ENCODE peak calls at places on chromosomes 2 and 18, in ten cellular contexts. One of them, this sample, is unnamed. For H3K79me2 and H3K4me1, the result is how much of the 10 kb centered on the place peaks cover.

GRCh38 chr2:209563453-209563852 is 139.6 kb downstream of the MAP2 start:
- DNase-seq in fibroblast of lung: no peak
- DNase-seq in mammary epithelial cell: no peak
- DNase-seq in GM23338: peak
- DNase-seq in HCT116: no peak
- DNase-seq in K562: no peak
- DNase-seq in HepG2: no peak
- DNase-seq in GM23248: no peak
- DNase-seq in astrocyte: no peak
- DNase-seq in hepatocyte: no peak
- DNase-seq in this sample: no peak

GRCh38 chr2:6773007-6773693 is 92.6 kb downstream of the CMPK2 start:
- DNase-seq in fibroblast of lung: peak
- DNase-seq in mammary epithelial cell: peak
- DNase-seq in GM23338: peak
- DNase-seq in HCT116: peak
- DNase-seq in K562: peak
- DNase-seq in HepG2: peak
- DNase-seq in GM23248: peak
- DNase-seq in astrocyte: peak
- DNase-seq in hepatocyte: peak
- DNase-seq in this sample: no peak

GRCh38 chr2:70094171-70094977 is 7.1 kb downstream of the PCBP1 start:
- DNase-seq in fibroblast of lung: peak
- DNase-seq in mammary epithelial cell: no peak
- DNase-seq in GM23338: no peak
- DNase-seq in HCT116: no peak
- DNase-seq in K562: no peak
- DNase-seq in HepG2: peak
- DNase-seq in GM23248: no peak
- DNase-seq in astrocyte: no peak
- DNase-seq in hepatocyte: no peak
- DNase-seq in this sample: no peak

GRCh38 chr2:74991977-74992376 is 33.5 kb downstream of the POLE4 start:
- DNase-seq in fibroblast of lung: peak
- DNase-seq in mammary epithelial cell: peak
- DNase-seq in GM23338: peak
- DNase-seq in HCT116: no peak
- DNase-seq in K562: peak
- DNase-seq in HepG2: no peak
- DNase-seq in GM23248: peak
- DNase-seq in astrocyte: peak
- DNase-seq in hepatocyte: peak
- DNase-seq in this sample: peak

GRCh38 chr2:200122683-200123082 is 167.3 kb downstream of the MAIP1 start:
- DNase-seq in fibroblast of lung: no peak
- DNase-seq in mammary epithelial cell: no peak
- DNase-seq in GM23338: no peak
- DNase-seq in HCT116: no peak
- DNase-seq in K562: no peak
- DNase-seq in HepG2: no peak
- DNase-seq in GM23248: no peak
- DNase-seq in astrocyte: no peak
- DNase-seq in hepatocyte: no peak
- DNase-seq in this sample: no peak

GRCh38 chr2:68767031-68767961 is 32.7 kb downstream of the ARHGAP25 start:
- DNase-seq in fibroblast of lung: no peak
- DNase-seq in mammary epithelial cell: no peak
- DNase-seq in GM23338: no peak
- DNase-seq in HCT116: no peak
- DNase-seq in K562: peak
- DNase-seq in HepG2: no peak
- DNase-seq in GM23248: no peak
- DNase-seq in astrocyte: no peak
- DNase-seq in hepatocyte: no peak
- DNase-seq in this sample: no peak

GRCh38 chr2:6442252-6442651 is 423.5 kb downstream of the CMPK2 start:
- DNase-seq in fibroblast of lung: peak
- DNase-seq in mammary epithelial cell: no peak
- DNase-seq in GM23338: no peak
- DNase-seq in HCT116: no peak
- DNase-seq in K562: no peak
- DNase-seq in HepG2: no peak
- DNase-seq in GM23248: no peak
- DNase-seq in astrocyte: peak
- DNase-seq in hepatocyte: no peak
- DNase-seq in this sample: no peak

GRCh38 chr2:128279786-128280701 is 38.6 kb downstream of the HS6ST1 start:
- DNase-seq in fibroblast of lung: no peak
- DNase-seq in mammary epithelial cell: no peak
- DNase-seq in GM23338: no peak
- DNase-seq in HCT116: no peak
- DNase-seq in K562: no peak
- DNase-seq in HepG2: no peak
- DNase-seq in GM23248: no peak
- DNase-seq in astrocyte: no peak
- DNase-seq in hepatocyte: no peak
- DNase-seq in this sample: no peak

GRCh38 chr2:207719008-207719407 is 7.6 kb downstream of the CCNYL1 start:
- DNase-seq in fibroblast of lung: no peak
- DNase-seq in mammary epithelial cell: no peak
- DNase-seq in GM23338: no peak
- DNase-seq in HCT116: no peak
- DNase-seq in K562: no peak
- DNase-seq in HepG2: no peak
- DNase-seq in GM23248: no peak
- DNase-seq in astrocyte: no peak
- DNase-seq in hepatocyte: no peak
- DNase-seq in this sample: no peak

GRCh38 chr2:227536445-227536844 is 62.2 kb upstream of the SCYGR2 start:
- DNase-seq in fibroblast of lung: no peak
- DNase-seq in mammary epithelial cell: no peak
- DNase-seq in GM23338: no peak
- DNase-seq in HCT116: no peak
- DNase-seq in K562: peak
- DNase-seq in HepG2: peak
- DNase-seq in GM23248: peak
- DNase-seq in astrocyte: no peak
- DNase-seq in hepatocyte: peak
- DNase-seq in this sample: no peak

GRCh38 chr2:179340678-179341077 is 76.0 kb upstream of the SESTD1 start:
- DNase-seq in fibroblast of lung: no peak
- DNase-seq in mammary epithelial cell: peak
- DNase-seq in GM23338: peak
- DNase-seq in HCT116: peak
- DNase-seq in K562: no peak
- DNase-seq in HepG2: peak
- DNase-seq in GM23248: peak
- DNase-seq in astrocyte: no peak
- DNase-seq in hepatocyte: peak
- DNase-seq in this sample: no peak

GRCh38 chr2:219672406-219672805 is 45.0 kb downstream of the SLC4A3 start:
- DNase-seq in fibroblast of lung: no peak
- DNase-seq in mammary epithelial cell: no peak
- DNase-seq in GM23338: no peak
- DNase-seq in HCT116: no peak
- DNase-seq in K562: no peak
- DNase-seq in HepG2: no peak
- DNase-seq in GM23248: no peak
- DNase-seq in astrocyte: no peak
- DNase-seq in hepatocyte: no peak
- DNase-seq in this sample: no peak

GRCh38 chr18:653512-653911 is 3.9 kb upstream of the TYMS start:
- DNase-seq in fibroblast of lung: no peak
- DNase-seq in mammary epithelial cell: no peak
- DNase-seq in GM23338: peak
- DNase-seq in HCT116: no peak
- DNase-seq in K562: no peak
- DNase-seq in HepG2: no peak
- DNase-seq in GM23248: no peak
- DNase-seq in astrocyte: no peak
- DNase-seq in hepatocyte: no peak
- DNase-seq in this sample: no peak

GRCh38 chr18:652131-652530 is 5.3 kb upstream of the TYMS start:
- DNase-seq in fibroblast of lung: peak
- DNase-seq in mammary epithelial cell: no peak
- DNase-seq in GM23338: no peak
- DNase-seq in HCT116: no peak
- DNase-seq in K562: no peak
- DNase-seq in HepG2: peak
- DNase-seq in GM23248: no peak
- DNase-seq in astrocyte: no peak
- DNase-seq in hepatocyte: no peak
- DNase-seq in this sample: no peak

GRCh38 chr18:657311-657997 is at the start of gene TYMS:
- DNase-seq in fibroblast of lung: peak
- DNase-seq in mammary epithelial cell: peak
- DNase-seq in GM23338: peak
- DNase-seq in HCT116: peak
- DNase-seq in K562: peak
- DNase-seq in HepG2: peak
- DNase-seq in GM23248: peak
- DNase-seq in astrocyte: peak
- DNase-seq in hepatocyte: peak
- DNase-seq in this sample: peak

GRCh38 chr18:655445-655844 is 2.0 kb upstream of the TYMS start:
- DNase-seq in fibroblast of lung: no peak
- DNase-seq in mammary epithelial cell: no peak
- DNase-seq in GM23338: no peak
- DNase-seq in HCT116: no peak
- DNase-seq in K562: no peak
- DNase-seq in HepG2: no peak
- DNase-seq in GM23248: no peak
- DNase-seq in astrocyte: no peak
- DNase-seq in hepatocyte: no peak
- DNase-seq in this sample: no peak

DNA sequence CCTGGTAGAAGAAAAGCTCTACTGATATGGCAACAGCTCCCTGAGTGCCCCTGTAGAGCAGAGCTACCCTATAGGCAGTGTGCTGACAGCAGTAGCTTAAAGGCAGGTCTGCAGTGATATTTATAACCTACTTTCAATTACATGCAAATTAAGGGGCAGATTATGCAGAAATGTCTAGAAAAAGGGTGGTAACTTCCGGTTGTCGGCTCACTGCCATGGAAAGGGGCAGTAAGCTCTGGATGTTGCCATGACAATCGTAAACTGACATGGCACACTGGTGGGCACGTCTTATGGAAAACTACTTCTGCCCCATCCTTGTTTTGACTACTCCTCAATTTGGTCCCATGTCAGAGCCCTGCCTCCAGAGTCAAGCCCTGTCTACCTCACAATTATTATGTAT is 2.9 kb upstream of the TYMS start:
- DNase-seq in fibroblast of lung: no peak
- DNase-seq in mammary epithelial cell: no peak
- DNase-seq in GM23338: no peak
- DNase-seq in HCT116: no peak
- DNase-seq in K562: no peak
- DNase-seq in HepG2: no peak
- DNase-seq in GM23248: no peak
- DNase-seq in astrocyte: no peak
- DNase-seq in hepatocyte: no peak
- DNase-seq in this sample: no peak
- H3K79me2 ChIP-seq in fibroblast of lung: under half
- H3K79me2 ChIP-seq in mammary epithelial cell: half or more
- H3K79me2 ChIP-seq in GM23338: under half
- H3K79me2 ChIP-seq in HCT116: under half
- H3K79me2 ChIP-seq in K562: under half
- H3K79me2 ChIP-seq in HepG2: under half
- H3K79me2 ChIP-seq in GM23248: under half
- H3K79me2 ChIP-seq in astrocyte: under half
- H3K79me2 ChIP-seq in hepatocyte: under half
- H3K79me2 ChIP-seq in this sample: under half

GRCh38 chr2:23235292-23235691 is 149.7 kb upstream of the KLHL29 start:
- DNase-seq in fibroblast of lung: no peak
- DNase-seq in mammary epithelial cell: no peak
- DNase-seq in GM23338: no peak
- DNase-seq in HCT116: no peak
- DNase-seq in K562: no peak
- DNase-seq in HepG2: no peak
- DNase-seq in GM23248: peak
- DNase-seq in astrocyte: no peak
- DNase-seq in hepatocyte: no peak
- DNase-seq in this sample: no peak
- H3K4me1 ChIP-seq in fibroblast of lung: under half
- H3K4me1 ChIP-seq in mammary epithelial cell: under half
- H3K4me1 ChIP-seq in GM23338: under half
- H3K4me1 ChIP-seq in HCT116: under half
- H3K4me1 ChIP-seq in K562: under half
- H3K4me1 ChIP-seq in HepG2: under half
- H3K4me1 ChIP-seq in GM23248: under half
- H3K4me1 ChIP-seq in astrocyte: under half
- H3K4me1 ChIP-seq in hepatocyte: under half
- H3K4me1 ChIP-seq in this sample: under half

GRCh38 chr2:85353876-85354285 is 447 bp downstream of the RETSAT start:
- DNase-seq in fibroblast of lung: peak
- DNase-seq in mammary epithelial cell: peak
- DNase-seq in GM23338: no peak
- DNase-seq in HCT116: peak
- DNase-seq in K562: peak
- DNase-seq in HepG2: peak
- DNase-seq in GM23248: peak
- DNase-seq in astrocyte: peak
- DNase-seq in hepatocyte: peak
- DNase-seq in this sample: peak
- TF ChIP-seq EZH2 in fibroblast of lung: no peak
- TF ChIP-seq EZH2 in mammary epithelial cell: no peak
- TF ChIP-seq EZH2 in GM23338: no peak
- TF ChIP-seq EZH2 in HCT116: no peak
- TF ChIP-seq EZH2 in K562: no peak
- TF ChIP-seq EZH2 in HepG2: no peak
- TF ChIP-seq EZH2 in GM23248: no peak
- TF ChIP-seq EZH2 in astrocyte: no peak
- TF ChIP-seq EZH2 in hepatocyte: no peak
- TF ChIP-seq EZH2 in this sample: no peak

GRCh38 chr2:237723613-237724012 is 75.0 kb upstream of the RBM44 start:
- DNase-seq in fibroblast of lung: peak
- DNase-seq in mammary epithelial cell: peak
- DNase-seq in GM23338: peak
- DNase-seq in HCT116: no peak
- DNase-seq in K562: peak
- DNase-seq in HepG2: peak
- DNase-seq in GM23248: peak
- DNase-seq in astrocyte: peak
- DNase-seq in hepatocyte: peak
- DNase-seq in this sample: peak
- H3K79me2 ChIP-seq in fibroblast of lung: under half
- H3K79me2 ChIP-seq in mammary epithelial cell: half or more
- H3K79me2 ChIP-seq in GM23338: half or more
- H3K79me2 ChIP-seq in HCT116: half or more
- H3K79me2 ChIP-seq in K562: under half
- H3K79me2 ChIP-seq in HepG2: under half
- H3K79me2 ChIP-seq in GM23248: half or more
- H3K79me2 ChIP-seq in astrocyte: half or more
- H3K79me2 ChIP-seq in hepatocyte: half or more
- H3K79me2 ChIP-seq in this sample: half or more